ENCODE peak calls at places on chromosomes 2 and 18, in six cellular contexts. A is HTR-8/SVneo, V is Daoy, O is T47D, L is Peyer's patch, G is OCI-LY7. R is an unnamed sample.

GRCh38 chr18:59660976-59661743 is 36.1 kb downstream of the CCBE1 start:
- DNase-seq in G (no peak), O (no peak), A (no peak), V (peak; percentile 29), L (no peak), R (no peak)

GRCh38 chr2:1052671-1053270 is 102.1 kb downstream of the SNTG2 start:
- DNase-seq in O (no peak), L (no peak), V (no peak), A (no peak), G (no peak), R (no peak)

GRCh38 chr2:61162721-61163120 is 733 bp downstream of the C2orf74 start:
- DNase-seq in A (no peak), G (no peak), L (no peak), O (no peak), V (no peak), R (no peak)

GRCh38 chr2:204177977-204178522 is 241.5 kb downstream of the ICOS start:
- DNase-seq in O (no peak), A (peak; percentile 3), L (no peak), V (peak; percentile 16), G (peak; percentile 59), R (peak; percentile 9)

GRCh38 chr2:208373460-208374089 is 33.0 kb upstream of the PTH2R start:
- DNase-seq in A (peak; percentile 48), O (peak; percentile 48), L (no peak), V (peak; percentile 25), G (peak; percentile 54), R (no peak)

GRCh38 chr2:197705912-197706838 is 1.0 kb downstream of the MARS2 start:
- DNase-seq in A (peak; percentile 11), L (peak; percentile 46), O (no peak), V (peak; percentile 7), G (peak; percentile 74), R (no peak)

GRCh38 chr2:218405365-218406208 is 5.9 kb downstream of the CTDSP1 start:
- DNase-seq in G (peak; percentile 41), V (no peak), O (no peak), A (no peak), L (peak; percentile 69), R (no peak)

GRCh38 chr2:177078416-177078815 is 134.2 kb upstream of the HNRNPA3 start:
- DNase-seq in A (no peak), V (peak; percentile 28), O (no peak), G (no peak), L (no peak), R (peak; percentile 66)

GRCh38 chr2:233141888-233142287 is 81.7 kb downstream of the INPP5D start:
- DNase-seq in A (no peak), O (no peak), V (no peak), G (no peak), L (no peak), R (no peak)

GRCh38 chr2:206049387-206049786 is 36.6 kb downstream of the INO80D start:
- DNase-seq in O (no peak), G (no peak), L (no peak), A (no peak), V (no peak), R (no peak)

GRCh38 chr2:26767894-26768487 is 3.9 kb downstream of the SLC35F6 start:
- DNase-seq in V (no peak), A (no peak), G (no peak), O (no peak), L (no peak), R (peak; percentile 84)

GRCh38 chr2:112140413-112140802 is 2.2 kb downstream of the FBLN7 start:
- DNase-seq in O (no peak), L (no peak), V (no peak), A (no peak), G (no peak), R (no peak)

GRCh38 chr2:23519334-23519651 is 134.3 kb downstream of the KLHL29 start:
- DNase-seq in O (no peak), V (peak; percentile 27), A (no peak), G (no peak), L (no peak), R (peak; percentile 71)

GRCh38 chr2:47907097-47907781 is 941 bp upstream of the FBXO11 start:
- DNase-seq in V (peak; percentile 9), O (no peak), L (no peak), A (no peak), G (peak; percentile 48), R (no peak)

GRCh38 chr2:152350155-152350679 is 15.2 kb downstream of the FMNL2 start:
- DNase-seq in L (no peak), V (no peak), A (no peak), O (no peak), G (no peak), R (no peak)

GRCh38 chr18:36850527-36851201 is 21.7 kb downstream of the KIAA1328 start:
- DNase-seq in V (peak; percentile 71), G (no peak), A (peak; percentile 15), L (no peak), O (no peak), R (peak; percentile 73)

GRCh38 chr2:60439219-60439974 is 114.1 kb downstream of the BCL11A start:
- DNase-seq in A (no peak), L (no peak), V (no peak), O (no peak), G (peak; percentile 96), R (no peak)

GRCh38 chr2:196592912-196593881 is 46.3 kb upstream of the CCDC150 start:
- DNase-seq in A (peak; percentile 45), G (no peak), V (peak; percentile 71), L (peak; percentile 55), O (peak; percentile 30), R (peak; percentile 65)

GRCh38 chr2:15748736-15749323 is 157.2 kb downstream of the DDX1 start:
- DNase-seq in V (peak; percentile 59), A (peak; percentile 37), L (no peak), G (peak; percentile 17), O (no peak), R (peak; percentile 8)

GRCh38 chr2:79832540-79833234 is 319.8 kb downstream of the CTNNA2 start:
- DNase-seq in G (no peak), A (no peak), V (no peak), L (no peak), O (no peak), R (no peak)

GRCh38 chr2:177281400-177282021 is 17.0 kb upstream of the NFE2L2 start:
- DNase-seq in G (no peak), A (no peak), O (no peak), V (no peak), L (no peak), R (no peak)